ENCODE peak calls at places on chromosomes 4 and X, in six cellular contexts. U is aorta, X is MM.1S, F is adipocyte, D is psoas muscle, I is GM23248. A is an unnamed sample.
A peak's percentile ranks its signal among the peaks of the same experiment; 100 is the strongest.

GRCh38 chr4:123495530-123495929 is 98.9 kb downstream of the SPRY1 start:
- DNase-seq in X (no peak), D (peak; percentile 21), U (no peak), F (no peak), I (peak; percentile 12), A (no peak)

GRCh38 chr4:74369860-74370259 is 4.9 kb downstream of the EREG start:
- DNase-seq in D (no peak), F (no peak), I (no peak), X (no peak), U (no peak), A (no peak)

GRCh38 chr4:1683371-1683902 is 676 bp downstream of the FAM53A start:
- DNase-seq in U (peak; percentile 84), D (peak; percentile 49), X (peak; percentile 12), I (peak; percentile 91), F (peak; percentile 78), A (no peak)

GRCh38 chr4:139084425-139085093 is 69.0 kb downstream of the NOCT start:
- DNase-seq in I (no peak), F (no peak), X (no peak), D (no peak), U (no peak), A (no peak)

GRCh38 chr4:84279678-84280077 is 219.4 kb downstream of the NKX6-1 start:
- DNase-seq in I (peak; percentile 22), U (no peak), X (no peak), F (peak; percentile 29), D (no peak), A (no peak)

GRCh38 chrX:45056428-45057145 is 144.1 kb downstream of the DIPK2B start:
- DNase-seq in U (no peak), D (no peak), F (peak; percentile 15), I (peak; percentile 9), X (no peak), A (no peak)

GRCh38 chrX:123833387-123833786 is 26.5 kb upstream of the XIAP start:
- DNase-seq in F (peak; percentile 67), I (peak; percentile 49), X (peak; percentile 63), U (no peak), D (no peak), A (no peak)

GRCh38 chr4:151922306-151922705 is 161.5 kb upstream of the GATB start:
- DNase-seq in X (no peak), F (no peak), I (peak; percentile 82), U (no peak), D (no peak), A (no peak)

GRCh38 chr4:10091531-10092181 is 24.9 kb downstream of the WDR1 start:
- DNase-seq in D (peak; percentile 5), F (no peak), X (no peak), U (peak; percentile 69), I (no peak), A (no peak)

GRCh38 chrX:141314441-141314840 is 72.1 kb upstream of the SPANXC start:
- DNase-seq in D (no peak), I (no peak), U (no peak), X (no peak), F (peak; percentile 9), A (no peak)

GRCh38 chr4:85734446-85734845 is 259.5 kb downstream of the ARHGAP24 start:
- DNase-seq in F (no peak), U (no peak), X (no peak), D (no peak), I (peak; percentile 52), A (no peak)

GRCh38 chrX:19705196-19705769 is 182.1 kb downstream of the SH3KBP1 start:
- DNase-seq in F (peak; percentile 58), I (peak; percentile 74), X (no peak), D (no peak), U (no peak), A (no peak)

GRCh38 chr4:182343435-182343834 is 100.2 kb downstream of the TENM3 start:
- DNase-seq in X (no peak), D (no peak), I (no peak), F (no peak), U (no peak), A (no peak)

GRCh38 chr4:99462875-99463464 is 27.8 kb upstream of the ADH7 start:
- DNase-seq in F (peak; percentile 90), U (no peak), D (peak; percentile 27), I (peak; percentile 80), X (peak; percentile 63), A (no peak)

GRCh38 chr4:40662962-40663604 is 33.4 kb upstream of the RBM47 start:
- DNase-seq in D (no peak), F (peak; percentile 73), X (no peak), U (no peak), I (peak; percentile 91), A (no peak)

GRCh38 chr4:3389186-3389878 is 52.4 kb upstream of the HGFAC start:
- DNase-seq in X (no peak), U (peak; percentile 71), I (no peak), F (no peak), D (no peak), A (peak; percentile 53)

GRCh38 chr4:15186149-15186548 is 183.9 kb downstream of the CPEB2 start:
- DNase-seq in U (no peak), X (no peak), D (no peak), F (no peak), I (peak; percentile 75), A (no peak)

GRCh38 chr4:168755643-168756482 is 254.2 kb downstream of the CBR4 start:
- DNase-seq in U (no peak), X (no peak), F (peak; percentile 59), D (no peak), I (peak; percentile 69), A (no peak)

GRCh38 chr4:2793920-2794706 is 1.2 kb downstream of the SH3BP2 start:
- DNase-seq in I (peak; percentile 73), D (peak; percentile 37), F (peak; percentile 47), X (no peak), U (peak; percentile 75), A (peak; percentile 63)

GRCh38 chrX:150544835-150545790 is 23.3 kb upstream of the MTM1 start:
- DNase-seq in F (no peak), X (no peak), D (no peak), I (no peak), U (no peak), A (no peak)

GRCh38 chr4:180134116-180134866 is 2108.9 kb upstream of the TENM3 start:
- DNase-seq in U (no peak), F (no peak), D (no peak), X (no peak), I (no peak), A (no peak)

GRCh38 chrX:138349351-138349750 is 362.2 kb downstream of the FGF13 start:
- DNase-seq in I (no peak), F (no peak), D (no peak), X (no peak), U (no peak), A (no peak)

GRCh38 chr4:151955721-151956340 is 195.0 kb upstream of the GATB start:
- DNase-seq in F (no peak), I (peak; percentile 88), X (no peak), D (no peak), U (no peak), A (no peak)

GRCh38 chr4:2940267-2941137 is 22.7 kb downstream of the NOP14 start:
- DNase-seq in X (no peak), D (peak; percentile 11), U (peak; percentile 65), I (peak; percentile 0), F (no peak), A (peak; percentile 52)

GRCh38 chr4:182286035-182286434 is 42.8 kb downstream of the TENM3 start:
- DNase-seq in F (peak; percentile 45), D (no peak), U (no peak), X (no peak), I (no peak), A (no peak)

DNA sequence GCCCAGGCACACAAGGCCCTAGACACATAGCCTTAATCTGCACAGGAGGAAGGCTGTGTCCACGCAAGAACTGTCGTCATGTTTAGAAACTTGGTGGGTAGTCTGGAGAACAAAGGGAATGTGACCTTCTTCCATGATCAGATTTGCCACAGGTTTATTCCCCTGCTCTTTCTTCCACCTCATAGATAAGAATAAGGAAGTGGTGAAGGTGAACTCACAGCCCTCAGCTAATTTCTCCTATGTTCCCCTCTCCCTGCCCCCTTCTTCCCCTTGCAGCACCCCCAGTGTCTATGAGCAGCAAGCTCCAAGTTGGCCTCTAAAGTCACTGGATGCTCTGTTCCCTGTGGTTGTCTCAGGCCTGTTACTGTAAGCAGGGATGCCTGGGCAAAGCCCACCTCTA is 39.8 kb upstream of the LAS1L start:
- DNase-seq in X (no peak), D (no peak), I (no peak), U (no peak), F (no peak), A (no peak)
- H3K4me3 ChIP-seq in X (no peak overlapping the region), D (no peak overlapping the region), I (no peak overlapping the region), U (no peak overlapping the region), F (no peak overlapping the region), A (no peak overlapping the region)

GRCh38 chr4:150096625-150097024 is 18.4 kb downstream of the DCLK2 start:
- DNase-seq in U (no peak), D (no peak), F (no peak), I (no peak), X (no peak), A (no peak)

GRCh38 chr4:150089732-150090131 is 11.5 kb downstream of the DCLK2 start:
- DNase-seq in F (no peak), I (peak; percentile 6), D (no peak), U (no peak), X (no peak), A (no peak)

GRCh38 chr4:150090836-150091235 is 12.6 kb downstream of the DCLK2 start:
- DNase-seq in F (peak; percentile 65), X (no peak), D (no peak), U (no peak), I (no peak), A (no peak)

GRCh38 chr4:150098214-150098613 is 20.0 kb downstream of the DCLK2 start:
- DNase-seq in X (no peak), I (no peak), F (no peak), D (no peak), U (no peak), A (no peak)

GRCh38 chr4:150094676-150095075 is 16.4 kb downstream of the DCLK2 start:
- DNase-seq in D (no peak), X (no peak), I (no peak), U (no peak), F (no peak), A (no peak)
- H3K4me1 ChIP-seq in D (no peaks in the 10 kb centered on the region), X (no peaks in the 10 kb centered on the region), I (no peaks in the 10 kb centered on the region), U (peaks cover 6% of the 10 kb centered on the region), F (no peaks in the 10 kb centered on the region), A (no peaks in the 10 kb centered on the region)

GRCh38 chrX:311156-312129 is 7.2 kb downstream of the GTPBP6 start:
- DNase-seq in I (no peak), X (no peak), D (no peak), F (no peak), U (peak; percentile 75), A (peak; percentile 78)
- H3K36me3 ChIP-seq in I (peaks cover 13% of the 10 kb centered on the region), X (no peaks in the 10 kb centered on the region), D (peaks cover 7% of the 10 kb centered on the region), F (peaks cover 73% of the 10 kb centered on the region), U (peaks cover 11% of the 10 kb centered on the region), A (peaks cover 61% of the 10 kb centered on the region)

DNA sequence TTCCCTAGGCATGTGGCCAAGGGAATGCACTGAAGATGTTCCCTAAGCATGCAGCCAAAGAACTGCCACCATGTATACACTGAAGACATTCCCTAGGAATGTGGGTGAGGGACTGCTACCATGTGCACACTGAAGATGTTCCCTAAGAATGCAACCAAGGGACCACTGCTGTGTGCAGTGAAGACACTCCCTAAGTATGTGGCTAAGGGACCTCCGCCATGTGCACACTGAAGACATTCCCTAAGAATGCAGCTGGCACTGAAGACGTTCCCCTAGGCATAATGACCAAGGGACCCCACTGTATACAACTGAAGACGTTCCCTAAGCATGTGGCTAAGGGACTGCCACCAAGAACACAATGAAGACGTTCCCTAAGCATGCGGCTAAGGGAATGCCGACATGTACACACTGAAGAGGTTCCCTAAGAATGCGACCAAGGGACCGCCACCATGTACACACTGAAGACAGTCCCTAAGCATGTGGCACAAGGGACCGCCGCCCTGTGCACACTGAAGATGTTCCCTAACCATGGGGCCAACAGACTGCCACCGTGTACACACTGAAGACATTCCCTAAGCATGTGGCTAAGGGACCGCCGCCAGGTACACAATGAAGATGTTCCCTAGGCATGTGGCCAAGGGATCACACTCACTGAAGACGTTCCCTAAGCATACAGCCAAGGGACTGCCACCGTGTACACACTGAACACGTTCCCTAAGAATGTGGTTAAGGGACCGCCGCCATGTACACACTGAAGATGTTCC is 25.6 kb downstream of the DHRSX start:
- DNase-seq in F (no peak), U (no peak), X (no peak), D (no peak), I (no peak), A (peak; percentile 7)
- H3K4me3 ChIP-seq in F (no peak overlapping the region), U (no peak overlapping the region), X (no peak overlapping the region), D (no peak overlapping the region), I (no peak overlapping the region), A (no peak overlapping the region)